ENCODE peak calls at places on chromosomes 12 and 14, in seven cellular contexts. B is fibroblast of pulmonary artery; D is H7; E is adipocyte; I is brain microvascular endothelial cell; P is CD8-positive, alpha-beta memory T cell; M is left ventricle myocardium inferior. H is an unnamed sample.

GRCh38 chr12:10358969-10359368 is 30.9 kb downstream of the KLRK1 start:
- DNase-seq in D (no peak), M (no peak), P (no peak), E (no peak), I (no peak), B (no peak), H (no peak)

GRCh38 chr12:20105938-20106337 is 262.4 kb upstream of the PDE3A start:
- DNase-seq in I (no peak), M (no peak), D (no peak), B (peak; percentile 35), P (no peak), E (peak; percentile 65), H (no peak)

GRCh38 chr12:3882896-3883564 is 9.8 kb upstream of the PARP11 start:
- DNase-seq in M (no peak), P (no peak), I (peak; percentile 8), D (peak; percentile 63), B (peak; percentile 36), E (no peak), H (no peak)

GRCh38 chr12:14373202-14373601 is 7.7 kb downstream of the ATF7IP start:
- DNase-seq in I (no peak), E (peak; percentile 44), M (no peak), D (no peak), B (peak; percentile 87), P (no peak), H (no peak)

GRCh38 chr12:109291531-109292341 is 17.3 kb downstream of the FOXN4 start:
- DNase-seq in B (peak; percentile 9), E (peak; percentile 31), D (peak; percentile 95), P (no peak), I (no peak), M (peak; percentile 74), H (peak; percentile 92)

GRCh38 chr12:2666846-2667245 is 127.9 kb upstream of the FKBP4 start:
- DNase-seq in P (no peak), B (no peak), M (no peak), E (no peak), I (no peak), D (no peak), H (no peak)

GRCh38 chr12:24728366-24728765 is 220.5 kb downstream of the BCAT1 start:
- DNase-seq in E (peak; percentile 62), P (no peak), M (no peak), D (no peak), B (peak; percentile 60), I (peak; percentile 36), H (no peak)

GRCh38 chr14:102504302-102504950 is 5.2 kb downstream of the ANKRD9 start:
- DNase-seq in B (no peak), M (no peak), I (no peak), P (no peak), D (no peak), E (no peak), H (no peak)

GRCh38 chr14:72740504-72740961 is 153.4 kb downstream of the DPF3 start:
- DNase-seq in B (no peak), I (no peak), M (no peak), D (no peak), P (no peak), E (no peak), H (no peak)

DNA sequence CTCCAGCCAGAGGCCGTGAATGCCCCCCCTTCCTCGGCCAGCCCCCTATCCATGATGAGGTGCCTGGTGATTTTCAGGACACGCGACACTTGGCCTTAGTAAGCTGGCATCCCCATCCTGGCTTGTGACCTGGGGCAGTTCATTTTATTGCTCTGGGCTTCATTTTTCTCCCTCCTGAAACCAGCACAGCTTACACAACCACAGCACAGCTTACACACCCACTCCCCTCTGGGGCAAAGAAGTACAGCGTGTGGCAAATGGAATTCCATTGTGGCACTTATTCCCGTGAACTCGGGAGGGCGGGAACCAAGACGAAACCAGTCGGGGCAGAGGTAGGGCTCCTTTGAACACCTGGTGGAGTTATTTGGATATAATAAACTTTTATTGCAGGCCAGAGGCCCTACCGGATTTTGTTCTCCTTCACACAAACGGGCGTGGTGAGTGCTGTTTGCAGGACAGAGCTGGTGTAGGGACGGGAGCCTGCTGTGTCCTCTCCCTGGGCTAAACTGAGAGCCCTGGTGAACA is 29.1 kb downstream of the CD9 start:
- DNase-seq in M (no peak), B (no peak), P (no peak), D (no peak), E (peak; percentile 55), I (no peak), H (no peak)
- H3K4me3 ChIP-seq in M (no peak overlapping the region), B (no peak overlapping the region), P (no peak overlapping the region), D (no peak overlapping the region), E (peak overlapping the region; percentile 48), I (no peak overlapping the region), H (no peak overlapping the region)

GRCh38 chr12:123895477-123895876 is 77.2 kb downstream of the CCDC92 start:
- DNase-seq in M (no peak), D (no peak), B (no peak), E (no peak), I (no peak), P (no peak), H (no peak)

GRCh38 chr12:123894823-123895338 is 77.8 kb downstream of the CCDC92 start:
- DNase-seq in D (no peak), I (no peak), E (no peak), B (peak; percentile 11), P (no peak), M (no peak), H (no peak)

GRCh38 chr12:123898673-123899072 is 74.0 kb downstream of the CCDC92 start:
- DNase-seq in B (no peak), E (no peak), D (no peak), P (no peak), I (no peak), M (no peak), H (no peak)

GRCh38 chr12:123897221-123897620 is 75.4 kb downstream of the CCDC92 start:
- DNase-seq in B (peak; percentile 17), E (peak; percentile 90), I (peak; percentile 45), P (no peak), M (no peak), D (no peak), H (no peak)

GRCh38 chr12:123896786-123897185 is 75.8 kb downstream of the CCDC92 start:
- DNase-seq in I (no peak), E (peak; percentile 97), P (no peak), D (no peak), B (peak; percentile 45), M (no peak), H (no peak)
- H3K4me3 ChIP-seq in I (no peak overlapping the region), E (peak overlapping the region; percentile 77), P (no peak overlapping the region), D (no peak overlapping the region), B (no peak overlapping the region), M (no peak overlapping the region), H (no peak overlapping the region)

GRCh38 chr12:27969011-27969900 is 3.3 kb downstream of the PTHLH start:
- DNase-seq in B (no peak), I (no peak), M (peak; percentile 21), D (peak; percentile 77), E (peak; percentile 66), P (no peak), H (no peak)

GRCh38 chr12:27965411-27965810 is 7.1 kb downstream of the PTHLH start:
- DNase-seq in P (no peak), D (no peak), I (no peak), B (no peak), E (peak; percentile 52), M (no peak), H (no peak)

GRCh38 chr12:27967551-27968054 is 4.9 kb downstream of the PTHLH start:
- DNase-seq in P (no peak), E (no peak), M (no peak), D (no peak), B (no peak), I (no peak), H (no peak)

GRCh38 chr12:27965966-27966365 is 6.6 kb downstream of the PTHLH start:
- DNase-seq in P (no peak), M (no peak), I (no peak), B (no peak), E (peak; percentile 34), D (no peak), H (no peak)

DNA sequence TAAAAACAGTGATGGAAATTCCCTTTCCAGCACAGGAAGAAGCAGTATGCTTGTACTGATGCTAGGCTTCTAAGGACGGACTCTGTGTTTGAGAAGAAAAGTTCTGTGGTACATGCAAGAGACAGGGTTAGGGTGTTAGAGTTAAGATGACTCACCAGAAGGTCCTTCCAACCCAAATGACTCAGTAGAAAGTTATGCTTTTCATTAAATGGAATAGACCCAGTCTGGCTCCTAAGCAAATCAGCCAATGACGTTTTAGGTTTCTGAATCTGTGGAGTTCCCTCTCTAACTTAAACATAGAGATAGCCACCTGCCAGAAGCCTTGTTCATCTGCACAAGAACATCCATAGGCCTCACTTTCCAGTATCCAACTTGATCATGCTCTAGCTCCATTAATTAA is 5.7 kb downstream of the PTHLH start:
- DNase-seq in M (no peak), P (no peak), I (peak; percentile 91), B (peak; percentile 95), D (no peak), E (peak; percentile 92), H (no peak)
- H3K4me3 ChIP-seq in M (no peak overlapping the region), P (no peak overlapping the region), I (no peak overlapping the region), B (no peak overlapping the region), D (no peak overlapping the region), E (peak overlapping the region; percentile 18), H (no peak overlapping the region)

GRCh38 chr12:130873825-130874224 is 2.0 kb downstream of the RAN start:
- DNase-seq in B (no peak), I (no peak), M (no peak), D (no peak), P (no peak), E (no peak), H (no peak)
- H3K4me3 ChIP-seq in B (peak overlapping the region; percentile 74), I (peak overlapping the region; percentile 83), M (peak overlapping the region; percentile 85), D (no peak overlapping the region), P (no peak overlapping the region), E (peak overlapping the region; percentile 96), H (peak overlapping the region; percentile 74)

GRCh38 chr12:68686262-68686594 is 550 bp upstream of the NUP107 start:
- DNase-seq in B (no peak), D (no peak), I (no peak), M (no peak), E (no peak), P (no peak), H (no peak)
- H3K4me3 ChIP-seq in B (peak overlapping the region; percentile 65), D (peak overlapping the region; percentile 66), I (peak overlapping the region; percentile 72), M (peak overlapping the region; percentile 96), E (peak overlapping the region; percentile 90), P (peak overlapping the region; percentile 100), H (peak overlapping the region; percentile 61)

GRCh38 chr12:94721173-94721572 is 70.8 kb upstream of the TMCC3 start:
- DNase-seq in B (no peak), D (no peak), M (no peak), P (no peak), I (no peak), E (no peak), H (no peak)
- H3K4me3 ChIP-seq in B (no peak overlapping the region), D (no peak overlapping the region), M (no peak overlapping the region), P (no peak overlapping the region), I (no peak overlapping the region), E (no peak overlapping the region), H (no peak overlapping the region)

H was measured in dorsolateral prefrontal cortex.